ENCODE peak calls at places on chromosomes 16 and 17, in eight cellular contexts. One of them, this sample, is unnamed.
A peak's percentile ranks its signal among the peaks of the same experiment; 100 is the strongest.

GRCh38 chr17:21301593-21302550 is 17.4 kb downstream of the MAP2K3 start:
- DNase-seq in NB4: no peak
- DNase-seq in caudate nucleus: no peak
- DNase-seq in germinal center: no peak
- DNase-seq in NCI-H446: no peak
- DNase-seq in effector memory CD4-positive, alpha-beta T cell: no peak
- DNase-seq in astrocyte: no peak
- DNase-seq in A549: no peak
- DNase-seq in this sample: no peak

GRCh38 chr17:59572301-59572924 is 7.0 kb downstream of the DHX40 start:
- DNase-seq in NB4: peak; percentile 54
- DNase-seq in caudate nucleus: no peak
- DNase-seq in germinal center: no peak
- DNase-seq in NCI-H446: no peak
- DNase-seq in effector memory CD4-positive, alpha-beta T cell: no peak
- DNase-seq in astrocyte: peak; percentile 47
- DNase-seq in A549: no peak
- DNase-seq in this sample: no peak

GRCh38 chr16:84478172-84478948 is 26.1 kb downstream of the MEAK7 start:
- DNase-seq in NB4: peak; percentile 18
- DNase-seq in caudate nucleus: no peak
- DNase-seq in germinal center: no peak
- DNase-seq in NCI-H446: no peak
- DNase-seq in effector memory CD4-positive, alpha-beta T cell: no peak
- DNase-seq in astrocyte: peak; percentile 82
- DNase-seq in A549: no peak
- DNase-seq in this sample: no peak

GRCh38 chr17:27323538-27324212 is 29.8 kb downstream of the WSB1 start:
- DNase-seq in NB4: no peak
- DNase-seq in caudate nucleus: no peak
- DNase-seq in germinal center: no peak
- DNase-seq in NCI-H446: no peak
- DNase-seq in effector memory CD4-positive, alpha-beta T cell: no peak
- DNase-seq in astrocyte: no peak
- DNase-seq in A549: peak; percentile 69
- DNase-seq in this sample: peak; percentile 73

GRCh38 chr17:48483471-48484131 is 47.2 kb downstream of the HOXB1 start:
- DNase-seq in NB4: peak; percentile 50
- DNase-seq in caudate nucleus: no peak
- DNase-seq in germinal center: peak; percentile 60
- DNase-seq in NCI-H446: no peak
- DNase-seq in effector memory CD4-positive, alpha-beta T cell: no peak
- DNase-seq in astrocyte: peak; percentile 100
- DNase-seq in A549: no peak
- DNase-seq in this sample: peak; percentile 88

GRCh38 chr16:82070656-82071369 is 35.8 kb downstream of the HSD17B2 start:
- DNase-seq in NB4: no peak
- DNase-seq in caudate nucleus: no peak
- DNase-seq in germinal center: no peak
- DNase-seq in NCI-H446: no peak
- DNase-seq in effector memory CD4-positive, alpha-beta T cell: no peak
- DNase-seq in astrocyte: peak; percentile 85
- DNase-seq in A549: peak; percentile 6
- DNase-seq in this sample: no peak

GRCh38 chr17:12902046-12902445 is 112.7 kb downstream of the ARHGAP44 start:
- DNase-seq in NB4: no peak
- DNase-seq in caudate nucleus: no peak
- DNase-seq in germinal center: no peak
- DNase-seq in NCI-H446: no peak
- DNase-seq in effector memory CD4-positive, alpha-beta T cell: no peak
- DNase-seq in astrocyte: no peak
- DNase-seq in A549: no peak
- DNase-seq in this sample: no peak

GRCh38 chr17:14337596-14338079 is 36.8 kb downstream of the HS3ST3B1 start:
- DNase-seq in NB4: no peak
- DNase-seq in caudate nucleus: no peak
- DNase-seq in germinal center: no peak
- DNase-seq in NCI-H446: no peak
- DNase-seq in effector memory CD4-positive, alpha-beta T cell: no peak
- DNase-seq in astrocyte: no peak
- DNase-seq in A549: no peak
- DNase-seq in this sample: no peak

GRCh38 chr16:62639890-62640289 is 603.7 kb upstream of the CDH8 start:
- DNase-seq in NB4: no peak
- DNase-seq in caudate nucleus: no peak
- DNase-seq in germinal center: no peak
- DNase-seq in NCI-H446: no peak
- DNase-seq in effector memory CD4-positive, alpha-beta T cell: no peak
- DNase-seq in astrocyte: no peak
- DNase-seq in A549: no peak
- DNase-seq in this sample: no peak

GRCh38 chr17:78890111-78890897 is 12.7 kb downstream of the CEP295NL start:
- DNase-seq in NB4: peak; percentile 97
- DNase-seq in caudate nucleus: no peak
- DNase-seq in germinal center: peak; percentile 47
- DNase-seq in NCI-H446: no peak
- DNase-seq in effector memory CD4-positive, alpha-beta T cell: peak; percentile 18
- DNase-seq in astrocyte: no peak
- DNase-seq in A549: no peak
- DNase-seq in this sample: no peak

GRCh38 chr17:70608193-70608592 is 438.9 kb downstream of the KCNJ2 start:
- DNase-seq in NB4: no peak
- DNase-seq in caudate nucleus: no peak
- DNase-seq in germinal center: no peak
- DNase-seq in NCI-H446: no peak
- DNase-seq in effector memory CD4-positive, alpha-beta T cell: no peak
- DNase-seq in astrocyte: peak; percentile 22
- DNase-seq in A549: peak; percentile 20
- DNase-seq in this sample: no peak

GRCh38 chr17:8101721-8102120 is 14.2 kb upstream of the ALOX12B start:
- DNase-seq in NB4: no peak
- DNase-seq in caudate nucleus: no peak
- DNase-seq in germinal center: no peak
- DNase-seq in NCI-H446: no peak
- DNase-seq in effector memory CD4-positive, alpha-beta T cell: no peak
- DNase-seq in astrocyte: no peak
- DNase-seq in A549: no peak
- DNase-seq in this sample: no peak

GRCh38 chr17:73933164-73933766 is 270.2 kb upstream of the RPL38 start:
- DNase-seq in NB4: no peak
- DNase-seq in caudate nucleus: no peak
- DNase-seq in germinal center: no peak
- DNase-seq in NCI-H446: no peak
- DNase-seq in effector memory CD4-positive, alpha-beta T cell: no peak
- DNase-seq in astrocyte: no peak
- DNase-seq in A549: no peak
- DNase-seq in this sample: no peak

GRCh38 chr17:56203430-56203829 is 50.2 kb downstream of the ANKFN1 start:
- DNase-seq in NB4: peak; percentile 16
- DNase-seq in caudate nucleus: no peak
- DNase-seq in germinal center: no peak
- DNase-seq in NCI-H446: peak; percentile 11
- DNase-seq in effector memory CD4-positive, alpha-beta T cell: no peak
- DNase-seq in astrocyte: no peak
- DNase-seq in A549: peak; percentile 81
- DNase-seq in this sample: peak; percentile 18